ENCODE peak calls at places on chromosomes 11 and 22, in six cellular contexts. G is natural killer cell; Q is NCI-H1105 treated with DMSO at 0.1 percent for 48 hours; D is left colon; P is HFFc6; N is activated CD8-positive, alpha-beta T cell treated with anti-CD3 and anti-CD28 coated beads, Interleukin-2, amount 10 ng/mL, durations not matched to agents 7 days and 5 days. H is an unnamed sample.

GRCh38 chr11:68839953-68840641 is 1.6 kb downstream of the CPT1A start:
- DNase-seq in G (no peak), Q (peak), D (peak), P (peak), N (peak), H (no peak)

GRCh38 chr11:134008593-134008992 is 51.8 kb upstream of the IGSF9B start:
- DNase-seq in G (no peak), Q (no peak), D (no peak), P (no peak), N (no peak), H (no peak)

GRCh38 chr22:47135338-47135737 is 372.9 kb downstream of the TBC1D22A start:
- DNase-seq in G (no peak), Q (no peak), D (no peak), P (no peak), N (no peak), H (no peak)

GRCh38 chr11:123233280-123233977 is 38.4 kb upstream of the CLMP start:
- DNase-seq in G (no peak), Q (no peak), D (no peak), P (no peak), N (peak), H (no peak)

GRCh38 chr11:6979365-6979764 is 40.8 kb downstream of the ZNF214 start:
- DNase-seq in G (no peak), Q (no peak), D (no peak), P (peak), N (no peak), H (no peak)

GRCh38 chr22:21845558-21846452 is 21.6 kb downstream of the MAPK1 start:
- DNase-seq in G (no peak), Q (no peak), D (no peak), P (no peak), N (no peak), H (no peak)

GRCh38 chr22:27461470-27461869 is 340.1 kb downstream of the MN1 start:
- DNase-seq in G (no peak), Q (no peak), D (no peak), P (peak), N (no peak), H (no peak)

GRCh38 chr11:40186401-40187091 is 1272.9 kb downstream of the LRRC4C start:
- DNase-seq in G (no peak), Q (peak), D (no peak), P (no peak), N (no peak), H (peak)

GRCh38 chr11:11512929-11513328 is 108.9 kb downstream of the GALNT18 start:
- DNase-seq in G (no peak), Q (no peak), D (no peak), P (no peak), N (no peak), H (no peak)

GRCh38 chr11:13376402-13376801 is 86.6 kb downstream of the BTBD10 start:
- DNase-seq in G (no peak), Q (no peak), D (no peak), P (no peak), N (no peak), H (no peak)

GRCh38 chr11:6523253-6523652 is 26.2 kb downstream of the DNHD1 start:
- DNase-seq in G (no peak), Q (no peak), D (no peak), P (peak), N (no peak), H (no peak)

GRCh38 chr11:129639300-129639699 is 176.3 kb upstream of the TMEM45B start:
- DNase-seq in G (no peak), Q (no peak), D (no peak), P (peak), N (no peak), H (no peak)

GRCh38 chr22:45441158-45441557 is 27.7 kb downstream of the RIBC2 start:
- DNase-seq in G (no peak), Q (peak), D (no peak), P (peak), N (peak), H (peak)

GRCh38 chr11:118338637-118339061 is 3.9 kb downstream of the CD3D start:
- DNase-seq in G (peak), Q (no peak), D (peak), P (no peak), N (peak), H (no peak)

GRCh38 chr11:2574043-2574552 is 125.7 kb downstream of the KCNQ1OT1 start:
- DNase-seq in G (peak), Q (no peak), D (peak), P (no peak), N (no peak), H (no peak)

H was measured in NCI-H748 treated with DMSO at 0.1 percent for 48 hours.